ENCODE peak calls at places on chromosome 20, in five cellular contexts. One of them, this sample, is unnamed.

GRCh38 chr20:33674294-33675126 is at the start of gene NECAB3:
- DNase-seq in sigmoid colon: peak
- DNase-seq in tibial nerve: peak
- DNase-seq in aorta: peak
- DNase-seq in lung: peak
- DNase-seq in this sample: peak

GRCh38 chr20:48940170-48940569 is 18.7 kb downstream of the ARFGEF2 start:
- DNase-seq in sigmoid colon: no peak
- DNase-seq in tibial nerve: no peak
- DNase-seq in aorta: no peak
- DNase-seq in lung: no peak
- DNase-seq in this sample: no peak

GRCh38 chr20:63574829-63575720 is 1.0 kb upstream of the HELZ2 start:
- DNase-seq in sigmoid colon: no peak
- DNase-seq in tibial nerve: no peak
- DNase-seq in aorta: peak
- DNase-seq in lung: no peak
- DNase-seq in this sample: no peak

GRCh38 chr20:50762435-50763201 is 31.2 kb downstream of the PARD6B start:
- DNase-seq in sigmoid colon: peak
- DNase-seq in tibial nerve: no peak
- DNase-seq in aorta: peak
- DNase-seq in lung: peak
- DNase-seq in this sample: peak

GRCh38 chr20:33970229-33970628 is 23.5 kb upstream of the RALY start:
- DNase-seq in sigmoid colon: no peak
- DNase-seq in tibial nerve: no peak
- DNase-seq in aorta: no peak
- DNase-seq in lung: no peak
- DNase-seq in this sample: no peak

GRCh38 chr20:44180814-44181213 is 6.2 kb downstream of the JPH2 start:
- DNase-seq in sigmoid colon: peak
- DNase-seq in tibial nerve: no peak
- DNase-seq in aorta: peak
- DNase-seq in lung: no peak
- DNase-seq in this sample: no peak

GRCh38 chr20:15889073-15889923 is 684.0 kb downstream of the KIF16B start:
- DNase-seq in sigmoid colon: no peak
- DNase-seq in tibial nerve: no peak
- DNase-seq in aorta: no peak
- DNase-seq in lung: no peak
- DNase-seq in this sample: peak

GRCh38 chr20:10376271-10377075 is 57.5 kb downstream of the MKKS start:
- DNase-seq in sigmoid colon: no peak
- DNase-seq in tibial nerve: no peak
- DNase-seq in aorta: no peak
- DNase-seq in lung: no peak
- DNase-seq in this sample: no peak

GRCh38 chr20:22285555-22285954 is 298.8 kb downstream of the FOXA2 start:
- DNase-seq in sigmoid colon: no peak
- DNase-seq in tibial nerve: no peak
- DNase-seq in aorta: no peak
- DNase-seq in lung: no peak
- DNase-seq in this sample: no peak

GRCh38 chr20:36591281-36591680 is 14.3 kb upstream of the RAB5IF start:
- DNase-seq in sigmoid colon: no peak
- DNase-seq in tibial nerve: no peak
- DNase-seq in aorta: no peak
- DNase-seq in lung: no peak
- DNase-seq in this sample: no peak

GRCh38 chr20:44716309-44717106 is 1.3 kb downstream of the CCN5 start:
- DNase-seq in sigmoid colon: peak
- DNase-seq in tibial nerve: no peak
- DNase-seq in aorta: no peak
- DNase-seq in lung: no peak
- DNase-seq in this sample: no peak

GRCh38 chr20:1491281-1491840 is at the start of gene SIRPB2:
- DNase-seq in sigmoid colon: peak
- DNase-seq in tibial nerve: peak
- DNase-seq in aorta: no peak
- DNase-seq in lung: peak
- DNase-seq in this sample: no peak

GRCh38 chr20:9570612-9571011 is 56.2 kb downstream of the LAMP5 start:
- DNase-seq in sigmoid colon: no peak
- DNase-seq in tibial nerve: no peak
- DNase-seq in aorta: no peak
- DNase-seq in lung: no peak
- DNase-seq in this sample: no peak

GRCh38 chr20:51886891-51887608 is 84.7 kb upstream of the SALL4 start:
- DNase-seq in sigmoid colon: no peak
- DNase-seq in tibial nerve: no peak
- DNase-seq in aorta: no peak
- DNase-seq in lung: no peak
- DNase-seq in this sample: no peak

GRCh38 chr20:38628580-38629470 is 27.2 kb downstream of the ARHGAP40 start:
- DNase-seq in sigmoid colon: no peak
- DNase-seq in tibial nerve: no peak
- DNase-seq in aorta: no peak
- DNase-seq in lung: no peak
- DNase-seq in this sample: no peak

GRCh38 chr20:33172781-33173180 is 4.8 kb downstream of the BPIFA2 start:
- DNase-seq in sigmoid colon: no peak
- DNase-seq in tibial nerve: no peak
- DNase-seq in aorta: no peak
- DNase-seq in lung: no peak
- DNase-seq in this sample: peak

GRCh38 chr20:46398963-46399362 is 7.5 kb downstream of the ELMO2 start:
- DNase-seq in sigmoid colon: no peak
- DNase-seq in tibial nerve: no peak
- DNase-seq in aorta: no peak
- DNase-seq in lung: no peak
- DNase-seq in this sample: no peak
- H3K27ac ChIP-seq in sigmoid colon: peak
- H3K27ac ChIP-seq in tibial nerve: peak
- H3K27ac ChIP-seq in aorta: peak
- H3K27ac ChIP-seq in lung: peak
- H3K27ac ChIP-seq in this sample: peak

GRCh38 chr20:4006640-4007039 is 8.7 kb downstream of the RNF24 start:
- DNase-seq in sigmoid colon: peak
- DNase-seq in tibial nerve: no peak
- DNase-seq in aorta: no peak
- DNase-seq in lung: no peak
- DNase-seq in this sample: peak
- H3K27ac ChIP-seq in sigmoid colon: peak
- H3K27ac ChIP-seq in tibial nerve: no peak
- H3K27ac ChIP-seq in aorta: no peak
- H3K27ac ChIP-seq in lung: peak
- H3K27ac ChIP-seq in this sample: peak

GRCh38 chr20:61733891-61734732 is 331.6 kb downstream of the TAF4 start:
- DNase-seq in sigmoid colon: no peak
- DNase-seq in tibial nerve: no peak
- DNase-seq in aorta: peak
- DNase-seq in lung: no peak
- DNase-seq in this sample: no peak

GRCh38 chr20:61736751-61737310 is 328.9 kb downstream of the TAF4 start:
- DNase-seq in sigmoid colon: no peak
- DNase-seq in tibial nerve: no peak
- DNase-seq in aorta: peak
- DNase-seq in lung: no peak
- DNase-seq in this sample: no peak

GRCh38 chr20:61734733-61735502 is 330.8 kb downstream of the TAF4 start:
- DNase-seq in sigmoid colon: no peak
- DNase-seq in tibial nerve: no peak
- DNase-seq in aorta: peak
- DNase-seq in lung: no peak
- DNase-seq in this sample: no peak

GRCh38 chr20:61736001-61736635 is 329.6 kb downstream of the TAF4 start:
- DNase-seq in sigmoid colon: no peak
- DNase-seq in tibial nerve: no peak
- DNase-seq in aorta: peak
- DNase-seq in lung: no peak
- DNase-seq in this sample: no peak

GRCh38 chr20:61735503-61735785 is 330.2 kb downstream of the TAF4 start:
- DNase-seq in sigmoid colon: no peak
- DNase-seq in tibial nerve: no peak
- DNase-seq in aorta: peak
- DNase-seq in lung: no peak
- DNase-seq in this sample: no peak
- H3K27ac ChIP-seq in sigmoid colon: no peak
- H3K27ac ChIP-seq in tibial nerve: no peak
- H3K27ac ChIP-seq in aorta: no peak
- H3K27ac ChIP-seq in lung: no peak
- H3K27ac ChIP-seq in this sample: no peak

DNA sequence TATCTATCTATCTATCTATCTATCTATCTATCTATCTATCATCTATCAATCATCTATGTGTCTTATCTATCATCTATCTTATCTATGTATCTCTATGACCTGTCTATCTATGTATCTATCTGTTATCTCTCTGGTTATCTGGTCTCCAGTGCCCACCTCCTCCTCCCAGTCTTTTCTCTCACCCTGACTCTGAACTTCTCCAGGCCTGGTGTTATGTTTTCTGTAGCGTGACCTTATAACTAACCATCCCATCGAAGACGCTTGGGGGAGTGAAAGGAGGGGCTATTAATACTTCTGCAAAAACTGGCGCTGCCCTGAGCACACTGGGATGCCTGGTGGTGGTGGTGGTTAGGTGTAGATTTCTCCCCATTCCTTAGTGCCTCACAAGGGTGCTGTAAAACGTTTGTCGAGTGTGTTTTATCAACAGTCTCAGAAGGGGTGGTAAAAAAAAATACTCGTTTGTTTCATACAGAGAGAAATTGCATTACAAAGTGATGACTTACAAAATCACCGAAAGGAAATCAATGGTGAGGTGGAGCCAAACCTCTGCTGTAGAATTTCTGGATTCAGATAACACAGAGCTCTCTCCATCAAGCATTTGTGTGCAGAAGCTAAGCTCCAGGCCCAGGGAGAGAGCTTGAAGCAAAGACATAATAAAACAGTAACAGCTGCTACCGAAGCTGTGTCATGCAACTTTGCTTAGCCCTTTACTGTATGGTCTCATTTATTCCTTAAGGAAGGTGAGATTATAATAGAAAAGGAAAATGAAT is 156.1 kb downstream of the BCAS1 start:
- DNase-seq in sigmoid colon: no peak
- DNase-seq in tibial nerve: no peak
- DNase-seq in aorta: no peak
- DNase-seq in lung: no peak
- DNase-seq in this sample: no peak
- H3K27ac ChIP-seq in sigmoid colon: peak
- H3K27ac ChIP-seq in tibial nerve: peak
- H3K27ac ChIP-seq in aorta: no peak
- H3K27ac ChIP-seq in lung: no peak
- H3K27ac ChIP-seq in this sample: peak

DNA sequence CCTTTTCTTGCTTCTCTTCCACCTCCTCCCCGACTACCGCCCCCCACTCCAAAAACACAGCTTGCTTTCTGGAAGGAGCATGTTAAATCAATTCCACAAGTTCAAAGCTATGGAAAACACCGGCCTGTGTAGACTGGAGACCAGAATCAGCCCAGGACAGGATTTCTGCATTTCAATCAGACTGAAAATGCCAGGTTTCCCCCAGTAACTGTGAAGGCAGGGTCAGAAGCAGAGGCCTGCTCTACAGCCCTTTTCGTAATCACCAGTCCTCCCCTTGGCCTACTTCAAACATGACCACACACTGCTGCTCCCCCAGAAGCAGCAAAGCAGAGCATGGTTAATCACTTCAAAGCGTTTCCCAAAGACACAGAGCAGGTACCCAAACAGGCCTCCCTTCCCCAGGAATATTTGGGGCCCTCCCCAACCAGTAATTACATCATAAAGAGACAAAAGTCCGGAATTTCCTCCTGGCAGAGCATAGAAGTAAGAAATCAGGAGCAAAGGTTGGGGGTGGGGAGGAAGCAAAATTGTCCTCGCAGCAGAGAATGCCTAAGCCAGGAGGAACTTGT is 38.4 kb downstream of the ZMYND8 start:
- DNase-seq in sigmoid colon: peak
- DNase-seq in tibial nerve: no peak
- DNase-seq in aorta: peak
- DNase-seq in lung: no peak
- DNase-seq in this sample: peak
- H3K27ac ChIP-seq in sigmoid colon: peak
- H3K27ac ChIP-seq in tibial nerve: peak
- H3K27ac ChIP-seq in aorta: peak
- H3K27ac ChIP-seq in lung: peak
- H3K27ac ChIP-seq in this sample: peak

DNA sequence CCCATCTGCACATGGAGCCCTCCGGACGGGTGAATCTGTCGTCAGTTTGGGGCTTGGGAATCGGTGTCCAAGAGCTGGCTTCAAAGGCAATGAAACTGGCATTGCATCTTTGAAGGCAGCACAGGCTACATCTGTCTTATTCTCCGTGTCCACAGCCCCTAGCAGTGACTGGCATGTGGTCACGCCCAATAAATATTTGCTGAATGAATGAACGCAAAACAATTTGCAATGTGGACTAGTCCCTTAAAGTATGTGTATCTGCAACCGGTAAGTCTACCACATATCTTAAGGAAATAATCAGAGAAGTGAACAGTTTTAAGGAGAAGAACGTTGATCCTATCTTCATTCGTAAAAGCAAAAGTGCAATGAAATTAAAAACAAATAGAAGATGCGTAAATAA is 8.0 kb upstream of the PMEPA1 start:
- DNase-seq in sigmoid colon: no peak
- DNase-seq in tibial nerve: no peak
- DNase-seq in aorta: no peak
- DNase-seq in lung: no peak
- DNase-seq in this sample: no peak
- H3K27ac ChIP-seq in sigmoid colon: peak
- H3K27ac ChIP-seq in tibial nerve: no peak
- H3K27ac ChIP-seq in aorta: no peak
- H3K27ac ChIP-seq in lung: peak
- H3K27ac ChIP-seq in this sample: no peak